ENCODE peak calls at places on chromosomes 3 and 15, in five cellular contexts. One of them, this sample, is unnamed.

GRCh38 chr15:70195808-70196304 is 98.1 kb upstream of the TLE3 start:
- DNase-seq in HCT116: no peak
- DNase-seq in H1: no peak
- DNase-seq in GM12878: no peak
- DNase-seq in HepG2: peak
- DNase-seq in this sample: no peak

GRCh38 chr15:55290361-55291057 is 896 bp upstream of the RAB27A start:
- DNase-seq in HCT116: peak
- DNase-seq in H1: peak
- DNase-seq in GM12878: no peak
- DNase-seq in HepG2: peak
- DNase-seq in this sample: peak

GRCh38 chr3:157388976-157389375 is 47.7 kb upstream of the PTX3 start:
- DNase-seq in HCT116: no peak
- DNase-seq in H1: no peak
- DNase-seq in GM12878: no peak
- DNase-seq in HepG2: no peak
- DNase-seq in this sample: no peak

GRCh38 chr3:128051459-128051836 is 789 bp upstream of the SEC61A1 start:
- DNase-seq in HCT116: no peak
- DNase-seq in H1: no peak
- DNase-seq in GM12878: no peak
- DNase-seq in HepG2: no peak
- DNase-seq in this sample: peak

GRCh38 chr15:95298729-95299128 is 1031.8 kb upstream of the NR2F2 start:
- DNase-seq in HCT116: no peak
- DNase-seq in H1: no peak
- DNase-seq in GM12878: no peak
- DNase-seq in HepG2: no peak
- DNase-seq in this sample: no peak

GRCh38 chr15:89746386-89746974 is 4.6 kb downstream of the MESP1 start:
- DNase-seq in HCT116: no peak
- DNase-seq in H1: no peak
- DNase-seq in GM12878: no peak
- DNase-seq in HepG2: no peak
- DNase-seq in this sample: no peak

GRCh38 chr3:122754867-122755835 is 38.5 kb downstream of the HSPBAP1 start:
- DNase-seq in HCT116: peak
- DNase-seq in H1: no peak
- DNase-seq in GM12878: peak
- DNase-seq in HepG2: peak
- DNase-seq in this sample: no peak

GRCh38 chr3:146262711-146263110 is 11.8 kb upstream of the PLSCR4 start:
- DNase-seq in HCT116: no peak
- DNase-seq in H1: no peak
- DNase-seq in GM12878: no peak
- DNase-seq in HepG2: no peak
- DNase-seq in this sample: no peak

GRCh38 chr3:99818818-99819217 is 1.2 kb downstream of the CMSS1 start:
- DNase-seq in HCT116: no peak
- DNase-seq in H1: no peak
- DNase-seq in GM12878: no peak
- DNase-seq in HepG2: no peak
- DNase-seq in this sample: no peak

GRCh38 chr3:112315791-112316190 is 17.2 kb upstream of the CD200 start:
- DNase-seq in HCT116: no peak
- DNase-seq in H1: no peak
- DNase-seq in GM12878: no peak
- DNase-seq in HepG2: no peak
- DNase-seq in this sample: no peak

GRCh38 chr15:69154684-69155083 is 5.8 kb upstream of the GLCE start:
- DNase-seq in HCT116: no peak
- DNase-seq in H1: no peak
- DNase-seq in GM12878: no peak
- DNase-seq in HepG2: no peak
- DNase-seq in this sample: no peak

GRCh38 chr15:94346272-94346671 is 114.9 kb downstream of the MCTP2 start:
- DNase-seq in HCT116: no peak
- DNase-seq in H1: no peak
- DNase-seq in GM12878: no peak
- DNase-seq in HepG2: no peak
- DNase-seq in this sample: peak

GRCh38 chr3:126494204-126494603 is 18.5 kb upstream of the ZXDC start:
- DNase-seq in HCT116: no peak
- DNase-seq in H1: no peak
- DNase-seq in GM12878: no peak
- DNase-seq in HepG2: no peak
- DNase-seq in this sample: no peak

GRCh38 chr3:19711160-19711782 is 222.7 kb downstream of the EFHB start:
- DNase-seq in HCT116: no peak
- DNase-seq in H1: no peak
- DNase-seq in GM12878: no peak
- DNase-seq in HepG2: no peak
- DNase-seq in this sample: no peak

GRCh38 chr15:60326824-60327654 is 70.7 kb downstream of the ANXA2 start:
- DNase-seq in HCT116: peak
- DNase-seq in H1: no peak
- DNase-seq in GM12878: no peak
- DNase-seq in HepG2: peak
- DNase-seq in this sample: peak

GRCh38 chr3:32891365-32891764 is 60.1 kb upstream of the CCR4 start:
- DNase-seq in HCT116: no peak
- DNase-seq in H1: no peak
- DNase-seq in GM12878: no peak
- DNase-seq in HepG2: no peak
- DNase-seq in this sample: no peak

GRCh38 chr3:126752303-126753190 is 48.5 kb downstream of the CHCHD6 start:
- DNase-seq in HCT116: peak
- DNase-seq in H1: peak
- DNase-seq in GM12878: peak
- DNase-seq in HepG2: peak
- DNase-seq in this sample: peak

GRCh38 chr15:83570756-83571155 is 83.2 kb upstream of the ADAMTSL3 start:
- DNase-seq in HCT116: no peak
- DNase-seq in H1: no peak
- DNase-seq in GM12878: no peak
- DNase-seq in HepG2: no peak
- DNase-seq in this sample: no peak

GRCh38 chr15:65423150-65423976 is 616 bp upstream of the IGDCC4 start:
- DNase-seq in HCT116: no peak
- DNase-seq in H1: peak
- DNase-seq in GM12878: no peak
- DNase-seq in HepG2: no peak
- DNase-seq in this sample: no peak

GRCh38 chr3:47452460-47453215 is 23.1 kb downstream of the SCAP start:
- DNase-seq in HCT116: no peak
- DNase-seq in H1: no peak
- DNase-seq in GM12878: no peak
- DNase-seq in HepG2: no peak
- DNase-seq in this sample: no peak

GRCh38 chr3:55708242-55708641 is 221.1 kb upstream of the WNT5A start:
- DNase-seq in HCT116: no peak
- DNase-seq in H1: no peak
- DNase-seq in GM12878: no peak
- DNase-seq in HepG2: no peak
- DNase-seq in this sample: no peak

GRCh38 chr15:38564557-38565286 is at the start of gene RASGRP1:
- DNase-seq in HCT116: no peak
- DNase-seq in H1: peak
- DNase-seq in GM12878: no peak
- DNase-seq in HepG2: peak
- DNase-seq in this sample: peak

GRCh38 chr3:53974314-53974713 is 82.7 kb upstream of the SELENOK start:
- DNase-seq in HCT116: no peak
- DNase-seq in H1: no peak
- DNase-seq in GM12878: no peak
- DNase-seq in HepG2: no peak
- DNase-seq in this sample: no peak
- TF ChIP-seq JUND in HCT116: no peak
- TF ChIP-seq JUND in H1: no peak
- TF ChIP-seq JUND in GM12878: no peak
- TF ChIP-seq JUND in HepG2: no peak
- TF ChIP-seq JUND in this sample: no peak

GRCh38 chr3:115165266-115165665 is 18.2 kb upstream of the ZBTB20 start:
- DNase-seq in HCT116: no peak
- DNase-seq in H1: no peak
- DNase-seq in GM12878: no peak
- DNase-seq in HepG2: no peak
- DNase-seq in this sample: no peak
- TF ChIP-seq JUND in HCT116: no peak
- TF ChIP-seq JUND in H1: no peak
- TF ChIP-seq JUND in GM12878: no peak
- TF ChIP-seq JUND in HepG2: no peak
- TF ChIP-seq JUND in this sample: no peak

DNA sequence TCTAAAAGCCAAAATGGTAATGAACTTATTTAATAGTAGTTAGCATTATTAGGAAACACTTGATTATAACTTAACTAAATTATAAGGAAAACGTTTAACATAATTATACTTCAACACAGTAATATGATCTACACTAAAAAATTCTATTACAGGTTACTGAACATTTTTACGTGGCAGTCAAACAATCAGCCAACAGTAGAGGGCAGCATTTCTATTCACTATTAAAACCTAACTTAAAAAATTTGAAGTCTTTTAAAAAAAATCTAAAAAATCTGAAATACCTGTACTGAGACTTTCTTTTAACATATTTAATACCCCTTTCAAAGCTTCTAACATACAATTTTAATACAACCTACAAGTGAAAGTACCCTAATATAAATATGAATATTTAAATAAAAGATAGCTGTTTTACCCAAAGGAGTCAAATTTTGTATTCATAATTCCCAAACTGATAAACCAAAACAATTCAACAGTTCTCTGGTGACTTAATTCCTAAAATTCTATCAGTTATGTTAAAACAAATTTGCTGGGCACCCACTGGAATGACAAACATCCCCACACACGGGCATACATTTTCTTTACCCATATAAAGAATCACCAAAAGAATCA is 41.5 kb downstream of the DLG1 start:
- DNase-seq in HCT116: peak
- DNase-seq in H1: no peak
- DNase-seq in GM12878: no peak
- DNase-seq in HepG2: peak
- DNase-seq in this sample: no peak
- TF ChIP-seq JUND in HCT116: no peak
- TF ChIP-seq JUND in H1: no peak
- TF ChIP-seq JUND in GM12878: no peak
- TF ChIP-seq JUND in HepG2: no peak
- TF ChIP-seq JUND in this sample: no peak

DNA sequence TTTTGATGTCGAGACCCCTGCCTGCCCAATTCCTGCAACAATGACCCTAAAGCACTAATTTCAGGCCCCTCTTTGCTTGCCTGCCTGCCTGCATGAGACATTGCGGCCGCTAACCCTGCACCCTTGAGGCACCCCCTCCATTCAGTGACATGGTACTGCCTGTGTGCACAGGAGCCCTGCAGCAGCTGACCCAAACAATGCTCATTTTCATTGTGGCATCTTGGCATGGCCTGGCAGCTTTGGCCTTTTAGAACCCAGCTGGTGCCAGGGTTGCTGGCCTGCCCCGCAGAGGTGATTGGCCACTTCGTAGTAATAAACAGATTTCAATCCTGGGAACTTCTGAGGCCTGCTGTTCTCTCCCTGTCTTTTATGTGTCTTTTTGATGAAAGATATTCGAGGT is 33.8 kb downstream of the SLCO3A1 start:
- DNase-seq in HCT116: no peak
- DNase-seq in H1: peak
- DNase-seq in GM12878: no peak
- DNase-seq in HepG2: no peak
- DNase-seq in this sample: no peak
- TF ChIP-seq JUND in HCT116: no peak
- TF ChIP-seq JUND in H1: no peak
- TF ChIP-seq JUND in GM12878: no peak
- TF ChIP-seq JUND in HepG2: no peak
- TF ChIP-seq JUND in this sample: no peak

This sample was measured in T47D.